ENCODE peak calls at places on chromosomes 5 and 9, in six cellular contexts. N is PC-9, F is lower lobe of right lung, Z is fibroblast of lung, S is cardiac fibroblast, O is colonic mucosa. M is an unnamed sample.

GRCh38 chr5:56314536-56314935 is 81.4 kb upstream of the ANKRD55 start:
- DNase-seq in N (no peak), F (no peak), Z (peak; percentile 31), S (no peak), O (no peak), M (no peak)

GRCh38 chr9:70113403-70114022 is 69.9 kb downstream of the MAMDC2 start:
- DNase-seq in N (no peak), F (peak; percentile 56), Z (peak; percentile 78), S (peak; percentile 77), O (peak; percentile 54), M (peak; percentile 72)

GRCh38 chr9:22817181-22817580 is 370.6 kb downstream of the DMRTA1 start:
- DNase-seq in N (no peak), F (no peak), Z (no peak), S (no peak), O (no peak), M (peak; percentile 41)

GRCh38 chr5:124398471-124398870 is 348.0 kb downstream of the ZNF608 start:
- DNase-seq in N (no peak), F (no peak), Z (peak; percentile 54), S (no peak), O (no peak), M (peak; percentile 37)

GRCh38 chr5:179836225-179837019 is 15.7 kb downstream of the SQSTM1 start:
- DNase-seq in N (no peak), F (no peak), Z (peak; percentile 70), S (peak; percentile 43), O (no peak), M (no peak)

GRCh38 chr9:65444943-65445342 is 159.9 kb upstream of the FOXD4L5 start:
- DNase-seq in N (no peak), F (no peak), Z (no peak), S (no peak), O (no peak), M (no peak)

GRCh38 chr9:105023788-105024187 is 95.8 kb upstream of the ABCA1 start:
- DNase-seq in N (no peak), F (no peak), Z (no peak), S (no peak), O (no peak), M (no peak)

GRCh38 chr5:180093241-180093640 is 21.7 kb upstream of the RNF130 start:
- DNase-seq in N (no peak), F (no peak), Z (no peak), S (no peak), O (no peak), M (no peak)

GRCh38 chr9:128225770-128226753 is 22.9 kb downstream of the DNM1 start:
- DNase-seq in N (no peak), F (no peak), Z (no peak), S (no peak), O (no peak), M (no peak)

GRCh38 chr5:1755321-1755949 is 44.2 kb downstream of the MRPL36 start:
- DNase-seq in N (no peak), F (peak; percentile 23), Z (no peak), S (no peak), O (no peak), M (no peak)

GRCh38 chr9:129006328-129007034 is 21.6 kb downstream of the SH3GLB2 start:
- DNase-seq in N (peak; percentile 58), F (peak; percentile 57), Z (peak; percentile 79), S (peak; percentile 83), O (peak; percentile 71), M (peak; percentile 73)

GRCh38 chr9:133919253-133920115 is 72.6 kb downstream of the VAV2 start:
- DNase-seq in N (no peak), F (no peak), Z (no peak), S (peak; percentile 60), O (no peak), M (no peak)

GRCh38 chr5:83516962-83517750 is 45.6 kb downstream of the VCAN start:
- DNase-seq in N (no peak), F (no peak), Z (peak; percentile 50), S (no peak), O (no peak), M (peak; percentile 35)

GRCh38 chr5:178587793-178588611 is 2.2 kb downstream of the COL23A1 start:
- DNase-seq in N (no peak), F (no peak), Z (no peak), S (no peak), O (no peak), M (no peak)

GRCh38 chr5:158133369-158133768 is 274.4 kb upstream of the CLINT1 start:
- DNase-seq in N (no peak), F (no peak), Z (no peak), S (no peak), O (no peak), M (no peak)

GRCh38 chr5:93572101-93572772 is 8.8 kb downstream of the NR2F1-AS1 start:
- DNase-seq in N (no peak), F (no peak), Z (no peak), S (no peak), O (no peak), M (peak; percentile 18)

GRCh38 chr5:1516615-1517601 is 6.9 kb downstream of the LPCAT1 start:
- DNase-seq in N (peak; percentile 86), F (peak; percentile 64), Z (peak; percentile 83), S (peak; percentile 62), O (peak; percentile 20), M (peak; percentile 73)

GRCh38 chr9:130304141-130304540 is 38.6 kb downstream of the HMCN2 start:
- DNase-seq in N (no peak), F (no peak), Z (no peak), S (no peak), O (no peak), M (no peak)

GRCh38 chr9:125965421-125965820 is 218.2 kb downstream of the PBX3 start:
- DNase-seq in N (no peak), F (no peak), Z (no peak), S (no peak), O (no peak), M (no peak)

DNA sequence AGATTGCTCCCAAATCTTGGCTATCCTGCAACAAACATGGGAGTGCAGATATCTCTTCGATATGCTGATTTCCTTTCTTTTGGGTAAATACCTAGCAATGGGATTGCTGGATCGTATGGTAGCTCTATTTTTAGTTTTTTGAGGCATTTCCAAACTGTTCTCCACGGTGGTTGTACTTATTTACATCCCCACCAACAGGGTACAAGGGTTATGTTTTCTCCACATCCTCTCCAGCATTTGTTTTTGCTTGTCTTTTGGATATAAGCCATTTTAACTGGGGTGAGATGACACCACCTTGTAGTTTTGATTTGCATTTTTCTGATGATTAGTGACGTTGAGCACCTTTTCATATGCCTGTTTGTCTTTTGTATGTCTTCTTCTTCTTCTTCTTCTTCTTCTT is 20.3 kb downstream of the CTSL start:
- DNase-seq in N (no peak), F (no peak), Z (no peak), S (no peak), O (no peak), M (no peak)
- H3K4me3 ChIP-seq in N (no peak overlapping the region), F (no peak overlapping the region), Z (no peak overlapping the region), S (no peak overlapping the region), O (no peak overlapping the region), M (no peak overlapping the region)

DNA sequence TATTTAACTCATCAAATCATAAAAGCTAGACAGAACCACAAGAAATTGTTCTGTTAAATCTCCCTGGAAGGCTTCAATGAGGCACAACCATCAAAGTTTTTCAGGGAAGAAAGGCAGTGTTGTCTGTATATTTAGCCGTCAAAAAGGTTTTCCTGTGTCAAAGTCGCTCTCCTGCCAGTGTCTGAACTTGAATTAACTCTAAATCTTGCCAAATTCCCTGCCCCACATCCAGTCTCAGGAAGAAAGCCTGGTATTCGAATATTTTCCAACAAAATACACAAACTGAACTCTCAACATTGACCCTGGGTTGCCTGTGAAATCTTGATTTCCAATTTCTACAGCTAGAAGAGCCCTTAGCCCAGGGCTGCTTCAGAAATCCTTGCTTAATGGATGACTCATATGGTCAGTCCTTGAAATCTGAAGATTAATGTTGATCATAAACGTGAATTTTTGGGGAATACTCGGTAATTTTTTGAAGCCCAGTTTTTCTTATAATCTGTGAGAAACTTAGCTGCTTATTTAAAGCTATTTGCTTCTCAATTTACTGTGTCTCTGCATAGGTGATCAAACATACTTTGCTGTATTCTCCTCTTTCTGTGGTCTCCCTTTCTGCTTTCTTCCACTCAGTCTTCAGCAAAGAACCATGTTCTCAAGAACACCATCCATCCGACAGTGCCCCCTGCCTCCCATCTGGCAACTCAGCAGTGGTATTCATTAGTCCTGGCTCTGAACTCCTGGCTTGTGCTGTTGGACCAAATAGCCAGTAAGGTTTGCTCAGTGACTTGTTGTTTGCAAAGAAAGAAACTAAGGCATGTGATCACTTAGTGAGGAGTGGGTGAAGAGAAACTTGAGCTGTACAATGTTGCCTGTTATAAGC is 58.9 kb downstream of the NREP start:
- DNase-seq in N (no peak), F (no peak), Z (peak; percentile 75), S (peak; percentile 35), O (no peak), M (peak; percentile 53)
- TF ChIP-seq CTCF in N (no peak), F (peak; percentile 10), Z (peak; percentile 32), S (peak; percentile 1), O (no peak), M (peak; percentile 36)

DNA sequence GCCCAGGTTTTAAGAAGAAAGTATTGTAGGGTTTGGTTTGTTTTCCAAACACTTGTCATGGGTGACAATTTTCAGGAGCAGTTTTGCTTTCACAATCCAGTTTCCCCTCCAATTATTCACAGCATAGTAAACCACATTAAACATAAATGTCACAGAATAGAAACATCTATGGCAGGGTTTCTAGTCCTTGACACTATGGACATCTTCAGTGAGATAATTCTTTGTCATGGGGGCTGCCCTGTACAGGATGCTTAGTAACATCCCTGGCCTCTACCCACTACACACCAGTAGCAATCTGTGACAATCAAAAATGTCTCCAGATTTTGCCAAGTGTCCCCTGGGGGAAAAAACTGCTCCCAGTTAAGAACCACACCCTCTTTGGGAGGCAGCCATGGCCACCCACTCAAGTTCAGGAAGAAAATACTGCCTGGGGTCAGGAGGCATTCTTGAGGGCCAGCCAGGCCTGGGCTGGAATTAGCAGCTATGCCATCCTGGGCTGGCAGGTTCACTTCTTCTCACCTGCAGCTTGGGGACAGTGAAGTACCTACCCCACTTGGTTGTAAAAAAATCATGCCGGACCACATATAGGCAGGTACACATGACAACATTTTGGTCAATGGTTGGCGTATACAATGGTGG is 116.3 kb downstream of the HSD17B3 start:
- DNase-seq in N (no peak), F (peak; percentile 84), Z (no peak), S (no peak), O (no peak), M (no peak)
- H3K4me3 ChIP-seq in N (no peak overlapping the region), F (no peak overlapping the region), Z (no peak overlapping the region), S (no peak overlapping the region), O (no peak overlapping the region), M (no peak overlapping the region)

GRCh38 chr5:73369283-73369682 is 79.3 kb downstream of the FOXD1 start:
- DNase-seq in N (no peak), F (no peak), Z (no peak), S (no peak), O (no peak), M (peak; percentile 88)

GRCh38 chr5:73365990-73366667 is 82.4 kb downstream of the FOXD1 start:
- DNase-seq in N (no peak), F (no peak), Z (no peak), S (no peak), O (no peak), M (no peak)

GRCh38 chr5:73365301-73365853 is 83.2 kb downstream of the FOXD1 start:
- DNase-seq in N (peak; percentile 94), F (no peak), Z (peak; percentile 92), S (peak; percentile 32), O (no peak), M (peak; percentile 96)

GRCh38 chr5:73370076-73370475 is 78.5 kb downstream of the FOXD1 start:
- DNase-seq in N (no peak), F (no peak), Z (no peak), S (no peak), O (no peak), M (no peak)

DNA sequence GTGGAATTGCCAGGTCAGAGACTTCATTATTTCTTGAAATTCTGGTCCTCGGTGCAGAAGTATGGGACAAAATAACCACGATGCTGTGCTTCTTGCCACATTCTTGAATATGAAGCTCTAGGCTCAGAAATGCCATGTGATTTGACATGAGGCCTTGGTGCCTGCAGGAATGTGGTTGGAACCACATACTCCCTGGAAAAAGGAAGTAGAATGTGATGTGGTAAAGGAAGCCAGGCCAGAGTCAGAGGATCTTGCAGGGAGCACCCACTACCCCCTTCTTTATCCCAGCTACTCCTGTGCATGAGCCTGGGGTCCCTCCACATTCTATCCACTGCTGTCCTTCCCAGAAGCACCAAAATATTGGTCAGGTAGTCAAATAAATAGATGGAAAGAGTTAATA is 80.9 kb downstream of the FOXD1 start:
- DNase-seq in N (no peak), F (no peak), Z (no peak), S (peak; percentile 32), O (no peak), M (peak; percentile 83)
- TF ChIP-seq CTCF in N (no peak), F (no peak), Z (no peak), S (no peak), O (no peak), M (no peak)

M was measured in AG10803.